ENCODE peak calls at places on chromosome 20, in six cellular contexts. V is spleen; G is stimulated activated CD4-positive, alpha-beta T cell treated with anti-CD3 and anti-CD28 coated beads, TNF-alpha, amount 100 ng/mL, for 48 hours; E is activated T-helper 1 cell treated with anti-CD3 and anti-CD28 coated beads, Interleukin-12 subunit alpha, Interleukin-12 subunit beta, Interleukin-2, Interleukin-4 antibody, amounts not matched to agents 30 ng/mL and 10 ng/mL and 1 ng/mL, durations not matched to agents 14 hours and 24 hours and 36 hours; L is Daoy; Y is astrocyte. T is an unnamed sample.
A peak's percentile ranks its signal among the peaks of the same experiment; 100 is the strongest.

GRCh38 chr20:19376451-19376971 is 164.1 kb downstream of the SLC24A3 start:
- DNase-seq in V (no peak), Y (no peak), L (no peak), E (no peak), G (no peak), T (no peak)

GRCh38 chr20:39812116-39812515 is 850.0 kb downstream of the DHX35 start:
- DNase-seq in Y (no peak), L (no peak), V (no peak), G (no peak), E (no peak), T (no peak)

GRCh38 chr20:62776692-62777527 is 19.4 kb upstream of the MRGBP start:
- DNase-seq in G (no peak), Y (no peak), L (peak; percentile 72), V (peak; percentile 85), E (peak; percentile 51), T (peak; percentile 28)

GRCh38 chr20:58755751-58756524 is 63.3 kb downstream of the NPEPL1 start:
- DNase-seq in V (peak; percentile 42), G (no peak), L (no peak), E (no peak), Y (no peak), T (no peak)

GRCh38 chr20:50632701-50633100 is 58.6 kb downstream of the RIPOR3 start:
- DNase-seq in V (no peak), E (no peak), G (no peak), L (no peak), Y (no peak), T (no peak)

GRCh38 chr20:46253391-46253790 is 54.9 kb downstream of the CDH22 start:
- DNase-seq in V (no peak), E (no peak), G (no peak), Y (no peak), L (peak; percentile 64), T (no peak)

GRCh38 chr20:46293084-46293483 is 15.2 kb downstream of the CDH22 start:
- DNase-seq in E (no peak), L (peak; percentile 43), Y (peak; percentile 38), V (peak; percentile 22), G (no peak), T (peak; percentile 45)

GRCh38 chr20:18684775-18685174 is 96.9 kb downstream of the DTD1 start:
- DNase-seq in Y (no peak), E (no peak), G (no peak), L (no peak), V (no peak), T (no peak)

GRCh38 chr20:10067305-10067704 is 32.5 kb downstream of the ANKEF1 start:
- DNase-seq in G (no peak), E (no peak), V (no peak), Y (peak; percentile 25), L (no peak), T (no peak)

GRCh38 chr20:23668477-23668951 is 20.3 kb downstream of the CST4 start:
- DNase-seq in V (peak; percentile 74), Y (peak; percentile 4), E (peak; percentile 18), L (peak; percentile 19), G (peak; percentile 27), T (peak; percentile 8)

GRCh38 chr20:11719153-11719552 is 198.5 kb upstream of the BTBD3 start:
- DNase-seq in L (no peak), E (no peak), G (no peak), V (no peak), Y (no peak), T (no peak)

GRCh38 chr20:44990957-44991356 is 24.6 kb downstream of the STK4 start:
- DNase-seq in E (no peak), Y (no peak), G (no peak), L (no peak), V (no peak), T (no peak)

GRCh38 chr20:19893356-19893755 is 123.8 kb upstream of the NAA20 start:
- DNase-seq in Y (peak; percentile 58), V (no peak), G (no peak), E (no peak), L (peak; percentile 41), T (no peak)

GRCh38 chr20:49424536-49424935 is 57.9 kb downstream of the KCNB1 start:
- DNase-seq in L (peak; percentile 35), V (no peak), Y (peak; percentile 6), E (no peak), G (no peak), T (no peak)

GRCh38 chr20:7772376-7772775 is 167.9 kb downstream of the HAO1 start:
- DNase-seq in Y (peak; percentile 81), E (no peak), G (no peak), V (no peak), L (no peak), T (no peak)

GRCh38 chr20:5535211-5535756 is 214.9 kb upstream of the SHLD1 start:
- DNase-seq in L (no peak), E (no peak), G (no peak), Y (peak; percentile 72), V (no peak), T (peak; percentile 70)

GRCh38 chr20:18692453-18692852 is 104.6 kb downstream of the DTD1 start:
- DNase-seq in G (no peak), E (no peak), Y (no peak), L (no peak), V (no peak), T (no peak)

GRCh38 chr20:64242003-64242796 is 13.3 kb upstream of the PCMTD2 start:
- DNase-seq in Y (no peak), E (no peak), G (no peak), V (peak; percentile 54), L (no peak), T (no peak)

GRCh38 chr20:37393863-37394542 is 48.1 kb downstream of the SRC start:
- DNase-seq in L (no peak), V (peak; percentile 73), E (no peak), Y (no peak), G (no peak), T (no peak)

GRCh38 chr20:24007758-24008157 is 19.2 kb upstream of the GGTLC1 start:
- DNase-seq in L (no peak), Y (no peak), G (no peak), E (no peak), V (no peak), T (no peak)

GRCh38 chr20:25017257-25017803 is 24.8 kb upstream of the APMAP start:
- DNase-seq in G (no peak), Y (no peak), V (peak; percentile 54), L (no peak), E (no peak), T (no peak)

GRCh38 chr20:44721785-44722054 is 6.6 kb downstream of the CCN5 start:
- DNase-seq in Y (no peak), G (no peak), V (no peak), E (no peak), L (no peak), T (no peak)

GRCh38 chr20:36543187-36544133 is 2.1 kb downstream of the MYL9 start:
- DNase-seq in G (no peak), L (peak; percentile 68), E (no peak), Y (peak; percentile 64), V (peak; percentile 67), T (no peak)

GRCh38 chr20:58244517-58245030 is 16.1 kb upstream of the ANKRD60 start:
- DNase-seq in Y (no peak), G (no peak), V (no peak), E (no peak), L (no peak), T (no peak)

GRCh38 chr20:37941992-37942391 is 39.1 kb downstream of the VSTM2L start:
- DNase-seq in E (no peak), Y (no peak), L (no peak), V (no peak), G (no peak), T (no peak)

GRCh38 chr20:46894971-46895905 is 595 bp downstream of the EYA2 start:
- DNase-seq in E (no peak), G (no peak), L (peak; percentile 62), Y (no peak), V (no peak), T (no peak)

GRCh38 chr20:48750941-48751620 is 76.7 kb downstream of the PREX1 start:
- DNase-seq in Y (peak; percentile 12), E (no peak), L (no peak), G (no peak), V (peak; percentile 92), T (no peak)

GRCh38 chr20:8755340-8756118 is 313.4 kb upstream of the PLCB4 start:
- DNase-seq in V (no peak), G (no peak), E (no peak), Y (no peak), L (no peak), T (no peak)

GRCh38 chr20:59043698-59044097 is 1.1 kb upstream of the PRELID3B start:
- DNase-seq in G (no peak), E (no peak), Y (no peak), V (no peak), L (peak; percentile 25), T (no peak)

GRCh38 chr20:184288-184687 is 5.2 kb downstream of the DEFB128 start:
- DNase-seq in E (no peak), Y (no peak), L (no peak), G (no peak), V (no peak), T (no peak)